ENCODE peak calls at places on chromosomes 2 and 18, in five cellular contexts. M is GM20000, V is NCI-H226, Y is NCI-H1417, J is T-helper 1 cell. H is an unnamed sample.

GRCh38 chr2:166127217-166128155 is at the start of gene SCN1A:
- DNase-seq in M (peak), J (no peak), V (no peak), Y (peak), H (peak)

GRCh38 chr2:96859338-96859649 is 1.5 kb upstream of the ANKRD39 start:
- DNase-seq in Y (no peak), V (no peak), J (no peak), M (no peak), H (no peak)

GRCh38 chr2:39394427-39395002 is 42.6 kb downstream of the MAP4K3 start:
- DNase-seq in M (no peak), J (no peak), V (peak), Y (no peak), H (no peak)

GRCh38 chr18:59885579-59886163 is 14.1 kb upstream of the PMAIP1 start:
- DNase-seq in J (no peak), Y (no peak), M (peak), V (peak), H (peak)

GRCh38 chr2:38581193-38582147 is 21.3 kb downstream of the HNRNPLL start:
- DNase-seq in M (peak), V (peak), Y (peak), J (no peak), H (peak)

GRCh38 chr2:85063981-85064599 is 69.1 kb upstream of the TCF7L1 start:
- DNase-seq in V (no peak), Y (no peak), M (no peak), J (no peak), H (no peak)

GRCh38 chr2:154495455-154495868 is 203.0 kb upstream of the KCNJ3 start:
- DNase-seq in Y (no peak), V (no peak), J (no peak), M (no peak), H (no peak)

GRCh38 chr2:239179851-239180371 is 220.9 kb downstream of the HDAC4 start:
- DNase-seq in M (no peak), V (no peak), J (no peak), Y (no peak), H (no peak)

GRCh38 chr2:5373200-5373599 is 319.0 kb upstream of the SOX11 start:
- DNase-seq in J (no peak), M (no peak), V (no peak), Y (peak), H (peak)

GRCh38 chr2:168639501-168639900 is 162.9 kb upstream of the NOSTRIN start:
- DNase-seq in V (peak), M (no peak), Y (no peak), J (no peak), H (peak)

GRCh38 chr2:11028407-11028916 is 116.7 kb downstream of the KCNF1 start:
- DNase-seq in Y (no peak), M (no peak), V (no peak), J (no peak), H (no peak)

GRCh38 chr2:240557101-240557751 is 562 bp downstream of the ANKMY1 start:
- DNase-seq in Y (no peak), J (no peak), M (no peak), V (no peak), H (no peak)

GRCh38 chr2:20640411-20641122 is 10.3 kb downstream of the HS1BP3 start:
- DNase-seq in J (no peak), Y (no peak), M (no peak), V (no peak), H (no peak)

GRCh38 chr2:233974530-233975071 is 57.4 kb downstream of the TRPM8 start:
- DNase-seq in J (no peak), M (no peak), Y (no peak), V (peak), H (peak)

GRCh38 chr2:118834901-118835738 is 12.3 kb downstream of the EN1 start:
- DNase-seq in M (peak), V (no peak), Y (no peak), J (no peak), H (no peak)

GRCh38 chr2:123098618-123099017 is 926.5 kb upstream of the CNTNAP5 start:
- DNase-seq in J (no peak), M (no peak), Y (no peak), V (no peak), H (no peak)

GRCh38 chr2:6053711-6054393 is 361.7 kb downstream of the SOX11 start:
- DNase-seq in J (no peak), Y (peak), M (no peak), V (no peak), H (no peak)

GRCh38 chr18:48446582-48447225 is 37.5 kb upstream of the ZBTB7C start:
- DNase-seq in V (peak), M (peak), Y (peak), J (peak), H (peak)

GRCh38 chr2:42652086-42652485 is 83.7 kb downstream of the MTA3 start:
- DNase-seq in Y (no peak), J (no peak), V (no peak), M (no peak), H (no peak)

GRCh38 chr2:221088506-221088905 is 483.6 kb downstream of the EPHA4 start:
- DNase-seq in J (no peak), M (no peak), Y (no peak), V (no peak), H (no peak)

GRCh38 chr2:11560806-11561205 is 27.0 kb downstream of the GREB1 start:
- DNase-seq in Y (no peak), M (no peak), V (no peak), J (no peak), H (no peak)

GRCh38 chr2:226495466-226496161 is 304.0 kb downstream of the IRS1 start:
- DNase-seq in M (no peak), Y (no peak), J (no peak), V (no peak), H (no peak)

GRCh38 chr2:84999467-85000064 is 28.6 kb downstream of the KCMF1 start:
- DNase-seq in V (no peak), M (peak), Y (no peak), J (no peak), H (no peak)

GRCh38 chr18:13147146-13147545 is 71.4 kb upstream of the LDLRAD4 start:
- DNase-seq in J (no peak), V (no peak), Y (peak), M (no peak), H (peak)

GRCh38 chr2:74205586-74205985 is 7.2 kb downstream of the MTHFD2 start:
- DNase-seq in M (no peak), V (no peak), Y (no peak), J (no peak), H (no peak)

GRCh38 chr2:163953390-163953907 is 217.6 kb upstream of the FIGN start:
- DNase-seq in J (no peak), Y (no peak), M (no peak), V (no peak), H (no peak)

GRCh38 chr2:288002-288742 is at the start of gene ALKAL2:
- DNase-seq in V (no peak), M (peak), Y (peak), J (no peak), H (no peak)

GRCh38 chr2:60641866-60642788 is 88.7 kb upstream of the BCL11A start:
- DNase-seq in M (peak), J (no peak), Y (peak), V (no peak), H (peak)

GRCh38 chr18:54284967-54285785 is 15.9 kb downstream of the POLI start:
- DNase-seq in J (no peak), Y (no peak), V (peak), M (peak), H (peak)

GRCh38 chr2:120629241-120629895 is 106.3 kb upstream of the GLI2 start:
- DNase-seq in M (no peak), V (no peak), Y (no peak), J (no peak), H (no peak)

GRCh38 chr2:217835931-217836881 is 166.6 kb downstream of the TNS1 start:
- DNase-seq in Y (no peak), M (no peak), V (no peak), J (no peak), H (peak)

GRCh38 chr2:141055526-141055925 is 1075.3 kb downstream of the LRP1B start:
- DNase-seq in M (no peak), Y (no peak), V (peak), J (no peak), H (peak)

GRCh38 chr2:58891828-58892366 is 650.8 kb upstream of the FANCL start:
- DNase-seq in V (no peak), Y (no peak), J (no peak), M (no peak), H (no peak)

GRCh38 chr2:50225021-50225928 is 806.7 kb downstream of the NRXN1 start:
- DNase-seq in J (no peak), V (no peak), Y (peak), M (no peak), H (no peak)

GRCh38 chr18:39506581-39506980 is 1941.0 kb upstream of the CELF4 start:
- DNase-seq in M (no peak), J (no peak), Y (no peak), V (no peak), H (no peak)

GRCh38 chr2:217838409-217838831 is 164.4 kb downstream of the TNS1 start:
- DNase-seq in J (no peak), Y (no peak), M (no peak), V (no peak), H (no peak)

GRCh38 chr2:36635194-36635593 is 37.2 kb upstream of the FEZ2 start:
- DNase-seq in V (no peak), Y (no peak), J (no peak), M (no peak), H (no peak)

H was measured in choroid plexus epithelial cell.